ENCODE peak calls at places on chromosomes 16 and 17, in eight cellular contexts. M is thoracic aorta; R is IMR-90; X is right lobe of liver; P is lung; W is CD4-positive, CD25-positive, alpha-beta regulatory T cell; U is CD8-positive, alpha-beta memory T cell; Y is upper lobe of right lung. N is an unnamed sample.

GRCh38 chr16:85072947-85073346 is 39.3 kb downstream of the CIBAR2 start:
- DNase-seq in M (no peak), R (peak; percentile 90), X (no peak), P (peak; percentile 34), W (no peak), U (no peak), Y (no peak), N (peak; percentile 53)

GRCh38 chr16:67734731-67735201 is 15.7 kb upstream of the GFOD2 start:
- DNase-seq in M (no peak), R (no peak), X (peak; percentile 85), P (no peak), W (no peak), U (no peak), Y (no peak), N (no peak)

GRCh38 chr17:82648761-82649474 is 674 bp upstream of the WDR45B start:
- DNase-seq in M (no peak), R (no peak), X (peak; percentile 74), P (peak; percentile 47), W (peak; percentile 55), U (peak; percentile 53), Y (peak; percentile 82), N (no peak)

GRCh38 chr16:19108409-19109287 is 5.1 kb upstream of the ITPRIPL2 start:
- DNase-seq in M (no peak), R (no peak), X (no peak), P (no peak), W (no peak), U (no peak), Y (no peak), N (no peak)

GRCh38 chr16:77574867-77575619 is 140.2 kb upstream of the ADAMTS18 start:
- DNase-seq in M (no peak), R (no peak), X (peak; percentile 42), P (peak; percentile 36), W (no peak), U (no peak), Y (no peak), N (no peak)

GRCh38 chr16:85396879-85397871 is 215.9 kb upstream of the GSE1 start:
- DNase-seq in M (no peak), R (no peak), X (peak; percentile 39), P (no peak), W (no peak), U (no peak), Y (peak; percentile 60), N (peak; percentile 62)

GRCh38 chr16:1181715-1182671 is 29.1 kb downstream of the CACNA1H start:
- DNase-seq in M (peak; percentile 61), R (peak; percentile 85), X (peak; percentile 76), P (peak; percentile 71), W (no peak), U (no peak), Y (peak; percentile 87), N (no peak)

GRCh38 chr17:38967290-38967738 is at the start of gene FBXO47:
- DNase-seq in M (peak; percentile 83), R (peak; percentile 38), X (peak; percentile 93), P (peak; percentile 93), W (peak; percentile 67), U (peak; percentile 79), Y (peak; percentile 96), N (peak; percentile 92)

GRCh38 chr16:89093602-89094251 is at the start of gene ACSF3:
- DNase-seq in M (no peak), R (peak; percentile 41), X (peak; percentile 66), P (peak; percentile 56), W (peak; percentile 56), U (peak; percentile 52), Y (peak; percentile 86), N (no peak)

DNA sequence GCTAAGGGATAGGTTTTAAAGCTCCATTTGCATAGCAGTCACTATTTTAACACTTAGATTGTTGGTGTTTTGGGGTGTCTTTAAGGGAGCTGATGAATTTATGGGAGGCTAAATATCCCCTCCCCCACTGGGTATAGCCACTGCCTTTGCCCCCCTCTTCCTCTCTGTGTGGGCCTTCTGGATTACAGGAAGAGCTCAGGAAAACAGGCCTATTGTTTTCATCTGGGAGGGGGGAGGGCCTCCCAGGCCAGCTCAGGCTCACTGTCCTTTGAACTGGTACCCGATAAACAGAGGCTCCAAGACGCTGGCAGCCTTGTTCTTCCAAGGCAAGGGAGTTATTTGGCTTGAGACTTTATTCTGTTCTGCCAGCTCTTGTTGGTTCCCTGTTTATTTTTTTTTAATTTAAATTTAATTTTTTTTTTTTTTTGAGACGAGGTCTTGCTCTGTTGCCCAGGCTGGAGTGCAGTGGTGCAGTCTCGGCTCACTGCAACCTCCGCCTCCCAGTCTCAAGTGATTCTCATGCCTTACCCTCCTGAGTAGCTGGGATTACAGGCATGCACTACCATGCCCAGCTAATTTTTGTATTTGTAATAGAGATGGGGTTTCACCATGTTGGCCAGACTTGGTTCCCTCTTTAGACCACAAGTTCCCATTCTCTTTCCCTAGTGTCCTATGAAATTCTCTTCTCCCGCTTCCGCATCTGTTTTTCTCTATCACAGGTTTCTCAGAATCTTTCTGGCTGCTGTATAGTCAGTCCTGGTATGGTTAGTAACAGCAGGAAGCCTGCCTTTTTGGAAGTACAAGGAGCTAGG is 25.1 kb downstream of the MINK1 start:
- DNase-seq in M (no peak), R (no peak), X (no peak), P (no peak), W (no peak), U (no peak), Y (no peak), N (no peak)
- H3K27ac ChIP-seq in M (peak overlapping the region; percentile 53), R (no peak overlapping the region), X (peak overlapping the region; percentile 40), P (peak overlapping the region; percentile 72), W (no peak overlapping the region), U (no peak overlapping the region), Y (peak overlapping the region; percentile 38), N (peak overlapping the region; percentile 95)

GRCh38 chr17:61411114-61411943 is 11.7 kb downstream of the TBX2 start:
- DNase-seq in M (no peak), R (peak; percentile 74), X (peak; percentile 64), P (no peak), W (no peak), U (peak; percentile 24), Y (peak; percentile 85), N (peak; percentile 73)

GRCh38 chr17:61408151-61409041 is 8.8 kb downstream of the TBX2 start:
- DNase-seq in M (no peak), R (peak; percentile 55), X (peak; percentile 44), P (no peak), W (no peak), U (no peak), Y (peak; percentile 61), N (peak; percentile 58)

GRCh38 chr17:61409301-61410099 is 9.9 kb downstream of the TBX2 start:
- DNase-seq in M (no peak), R (peak; percentile 78), X (peak; percentile 64), P (no peak), W (no peak), U (peak; percentile 31), Y (peak; percentile 83), N (peak; percentile 66)

GRCh38 chr17:61410555-61411089 is 11.0 kb downstream of the TBX2 start:
- DNase-seq in M (no peak), R (peak; percentile 86), X (peak; percentile 81), P (peak; percentile 78), W (peak; percentile 57), U (peak; percentile 73), Y (peak; percentile 87), N (peak; percentile 68)

DNA sequence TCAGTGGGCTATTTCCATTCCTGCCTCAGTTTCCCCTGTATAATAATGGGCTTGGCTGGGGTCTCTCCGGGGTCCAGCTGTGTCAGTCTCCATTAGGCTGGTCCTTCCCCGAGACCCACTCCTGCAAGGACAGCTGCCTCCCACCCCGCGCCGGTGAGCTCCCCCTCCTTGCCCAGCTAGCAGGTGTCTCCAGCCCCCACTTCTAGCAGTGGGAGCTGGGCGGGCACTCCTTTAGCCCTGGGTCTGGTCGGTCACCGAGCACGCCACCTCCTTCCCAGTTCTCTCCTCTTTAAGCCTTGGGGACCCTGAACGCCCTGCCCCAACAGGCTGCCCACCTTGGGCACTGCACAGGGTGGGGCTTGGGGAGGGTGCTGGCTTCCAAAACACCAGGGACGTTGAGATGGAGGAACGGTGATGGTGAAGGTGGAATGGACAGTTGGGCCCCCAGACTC is 10.5 kb downstream of the TBX2 start:
- DNase-seq in M (no peak), R (no peak), X (peak; percentile 48), P (no peak), W (no peak), U (no peak), Y (peak; percentile 66), N (peak; percentile 53)
- H3K4me1 ChIP-seq in M (peaks cover 12% of the 10 kb centered on the region), R (peaks cover 45% of the 10 kb centered on the region), X (peaks cover 22% of the 10 kb centered on the region), P (no peaks in the 10 kb centered on the region), W (peaks cover 53% of the 10 kb centered on the region), U (peaks cover 11% of the 10 kb centered on the region), Y (peaks cover 21% of the 10 kb centered on the region), N (no peaks in the 10 kb centered on the region)

GRCh38 chr16:24909856-24910255 is 64.1 kb downstream of the SLC5A11 start:
- DNase-seq in M (no peak), R (no peak), X (no peak), P (no peak), W (no peak), U (no peak), Y (no peak), N (no peak)
- H3K27ac ChIP-seq in M (no peak overlapping the region), R (no peak overlapping the region), X (no peak overlapping the region), P (no peak overlapping the region), W (no peak overlapping the region), U (no peak overlapping the region), Y (no peak overlapping the region), N (no peak overlapping the region)

GRCh38 chr17:75091855-75092327 is 4.1 kb downstream of the SLC16A5 start:
- DNase-seq in M (no peak), R (no peak), X (no peak), P (no peak), W (no peak), U (no peak), Y (no peak), N (no peak)
- H3K4me1 ChIP-seq in M (peaks cover 5% of the 10 kb centered on the region), R (peaks cover 28% of the 10 kb centered on the region), X (peaks cover 24% of the 10 kb centered on the region), P (no peaks in the 10 kb centered on the region), W (peaks cover 24% of the 10 kb centered on the region), U (peaks cover 24% of the 10 kb centered on the region), Y (peaks cover 67% of the 10 kb centered on the region), N (peaks cover 46% of the 10 kb centered on the region)

GRCh38 chr16:11977206-11978041 is 890 bp downstream of the SNX29 start:
- DNase-seq in M (no peak), R (peak; percentile 82), X (no peak), P (no peak), W (no peak), U (no peak), Y (no peak), N (no peak)

GRCh38 chr16:11980167-11980844 is 3.8 kb downstream of the SNX29 start:
- DNase-seq in M (no peak), R (no peak), X (no peak), P (no peak), W (no peak), U (no peak), Y (no peak), N (no peak)

GRCh38 chr16:11973065-11973464 is 3.5 kb upstream of the SNX29 start:
- DNase-seq in M (no peak), R (no peak), X (no peak), P (peak; percentile 54), W (no peak), U (no peak), Y (no peak), N (no peak)

GRCh38 chr16:11978080-11978479 is 1.5 kb downstream of the SNX29 start:
- DNase-seq in M (no peak), R (no peak), X (no peak), P (no peak), W (no peak), U (no peak), Y (no peak), N (no peak)

DNA sequence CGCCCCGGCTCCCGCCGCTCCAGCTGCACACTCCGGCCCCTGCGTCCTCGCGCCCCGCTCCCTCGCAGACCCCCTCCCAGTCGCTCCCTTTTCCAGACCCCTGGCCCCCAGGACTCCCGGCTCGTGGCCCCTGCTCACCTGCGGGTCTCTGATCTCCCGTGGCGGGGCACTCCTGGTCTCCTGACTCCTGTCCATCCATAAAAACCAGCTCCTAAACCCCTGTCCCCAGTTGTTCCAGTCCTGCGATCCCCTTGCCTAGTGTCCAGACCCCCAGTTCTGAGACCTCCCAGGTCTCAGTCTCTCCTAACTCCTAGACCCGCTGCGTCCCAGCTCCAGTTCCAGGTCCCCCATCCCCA is 294 bp downstream of the SNX29 start:
- DNase-seq in M (no peak), R (no peak), X (no peak), P (no peak), W (no peak), U (no peak), Y (no peak), N (no peak)
- H3K27ac ChIP-seq in M (peak overlapping the region; percentile 55), R (peak overlapping the region; percentile 79), X (peak overlapping the region; percentile 82), P (peak overlapping the region; percentile 90), W (no peak overlapping the region), U (peak overlapping the region; percentile 80), Y (peak overlapping the region; percentile 87), N (peak overlapping the region; percentile 63)

N was measured in RWPE2.